ENCODE peak calls at places on chromosomes 11 and 22, in nine cellular contexts. V, R, J, C, U, T, X, E and W are unnamed samples.

GRCh38 chr11:3104961-3105790 is 48.0 kb upstream of the CARS1 start:
- DNase-seq in V (peak; percentile 18), R (peak; percentile 27), J (peak; percentile 80), C (no peak), U (no peak), T (no peak), X (no peak), E (no peak), W (no peak)

GRCh38 chr11:14314127-14314526 is 44.9 kb downstream of the RRAS2 start:
- DNase-seq in V (no peak), R (no peak), J (no peak), C (no peak), U (no peak), T (no peak), X (no peak), E (no peak), W (no peak)

GRCh38 chr22:36765131-36765942 is 10.6 kb downstream of the IFT27 start:
- DNase-seq in V (no peak), R (no peak), J (peak; percentile 74), C (no peak), U (no peak), T (no peak), X (no peak), E (no peak), W (no peak)

GRCh38 chr22:40271440-40271839 is 74.9 kb upstream of the ADSL start:
- DNase-seq in V (no peak), R (no peak), J (no peak), C (no peak), U (no peak), T (no peak), X (no peak), E (no peak), W (no peak)

GRCh38 chr22:37638351-37639069 is 959 bp upstream of the SH3BP1 start:
- DNase-seq in V (no peak), R (no peak), J (no peak), C (no peak), U (no peak), T (no peak), X (no peak), E (no peak), W (no peak)

GRCh38 chr22:27456696-27457503 is 344.7 kb downstream of the MN1 start:
- DNase-seq in V (no peak), R (no peak), J (no peak), C (peak; percentile 75), U (no peak), T (peak; percentile 86), X (no peak), E (peak; percentile 71), W (no peak)

GRCh38 chr22:36252754-36253522 is at the start of gene APOL1:
- DNase-seq in V (no peak), R (no peak), J (no peak), C (no peak), U (peak; percentile 66), T (no peak), X (no peak), E (peak; percentile 49), W (no peak)

GRCh38 chr11:128902515-128903066 is 11.4 kb downstream of the KCNJ5 start:
- DNase-seq in V (no peak), R (no peak), J (no peak), C (no peak), U (no peak), T (no peak), X (no peak), E (peak; percentile 67), W (no peak)

GRCh38 chr22:44580176-44580575 is 82.1 kb upstream of the RTL6 start:
- DNase-seq in V (peak; percentile 15), R (peak; percentile 22), J (no peak), C (no peak), U (no peak), T (no peak), X (no peak), E (no peak), W (no peak)

GRCh38 chr22:46842606-46843005 is 80.2 kb downstream of the TBC1D22A start:
- DNase-seq in V (no peak), R (no peak), J (no peak), C (no peak), U (no peak), T (no peak), X (no peak), E (no peak), W (peak; percentile 18)

GRCh38 chr22:48320048-48320655 is 1507.5 kb downstream of the BRD1 start:
- DNase-seq in V (no peak), R (no peak), J (no peak), C (no peak), U (no peak), T (no peak), X (no peak), E (no peak), W (no peak)

GRCh38 chr11:109914809-109915653 is 178.2 kb upstream of the ZC3H12C start:
- DNase-seq in V (no peak), R (no peak), J (no peak), C (no peak), U (no peak), T (peak; percentile 75), X (no peak), E (peak; percentile 5), W (no peak)

GRCh38 chr22:41401781-41402648 is 20.3 kb downstream of the TEF start:
- DNase-seq in V (no peak), R (no peak), J (peak; percentile 91), C (peak; percentile 71), U (peak; percentile 73), T (peak; percentile 82), X (peak; percentile 94), E (peak; percentile 90), W (no peak)

GRCh38 chr22:40654522-40655167 is 18.1 kb upstream of the MRTFA start:
- DNase-seq in V (no peak), R (peak; percentile 62), J (no peak), C (no peak), U (peak; percentile 77), T (peak; percentile 27), X (peak; percentile 82), E (peak; percentile 87), W (no peak)

GRCh38 chr11:45233121-45233803 is 52.9 kb downstream of the SYT13 start:
- DNase-seq in V (peak; percentile 62), R (peak; percentile 78), J (no peak), C (peak; percentile 7), U (peak; percentile 66), T (peak; percentile 70), X (peak; percentile 83), E (peak; percentile 59), W (peak; percentile 3)

GRCh38 chr11:102868359-102868758 is 6.4 kb downstream of the MMP12 start:
- DNase-seq in V (no peak), R (no peak), J (no peak), C (no peak), U (no peak), T (peak; percentile 39), X (peak; percentile 65), E (no peak), W (no peak)

GRCh38 chr11:121894581-121894980 is 221.4 kb downstream of the BLID start:
- DNase-seq in V (no peak), R (no peak), J (no peak), C (no peak), U (no peak), T (peak; percentile 66), X (no peak), E (no peak), W (no peak)

GRCh38 chr22:45235851-45236342 is 4.8 kb downstream of the KIAA0930 start:
- DNase-seq in V (no peak), R (no peak), J (no peak), C (no peak), U (no peak), T (no peak), X (no peak), E (no peak), W (no peak)

GRCh38 chr11:94674005-94674491 is 94.1 kb upstream of the AMOTL1 start:
- DNase-seq in V (no peak), R (no peak), J (peak; percentile 67), C (no peak), U (no peak), T (peak; percentile 75), X (no peak), E (no peak), W (no peak)

GRCh38 chr11:109308551-109308950 is 113.4 kb upstream of the C11orf87 start:
- DNase-seq in V (no peak), R (no peak), J (no peak), C (no peak), U (no peak), T (no peak), X (no peak), E (no peak), W (no peak)

GRCh38 chr11:72736452-72737069 is 15.6 kb downstream of the ARAP1 start:
- DNase-seq in V (no peak), R (no peak), J (no peak), C (no peak), U (peak; percentile 56), T (peak; percentile 85), X (peak; percentile 59), E (peak; percentile 39), W (no peak)

DNA sequence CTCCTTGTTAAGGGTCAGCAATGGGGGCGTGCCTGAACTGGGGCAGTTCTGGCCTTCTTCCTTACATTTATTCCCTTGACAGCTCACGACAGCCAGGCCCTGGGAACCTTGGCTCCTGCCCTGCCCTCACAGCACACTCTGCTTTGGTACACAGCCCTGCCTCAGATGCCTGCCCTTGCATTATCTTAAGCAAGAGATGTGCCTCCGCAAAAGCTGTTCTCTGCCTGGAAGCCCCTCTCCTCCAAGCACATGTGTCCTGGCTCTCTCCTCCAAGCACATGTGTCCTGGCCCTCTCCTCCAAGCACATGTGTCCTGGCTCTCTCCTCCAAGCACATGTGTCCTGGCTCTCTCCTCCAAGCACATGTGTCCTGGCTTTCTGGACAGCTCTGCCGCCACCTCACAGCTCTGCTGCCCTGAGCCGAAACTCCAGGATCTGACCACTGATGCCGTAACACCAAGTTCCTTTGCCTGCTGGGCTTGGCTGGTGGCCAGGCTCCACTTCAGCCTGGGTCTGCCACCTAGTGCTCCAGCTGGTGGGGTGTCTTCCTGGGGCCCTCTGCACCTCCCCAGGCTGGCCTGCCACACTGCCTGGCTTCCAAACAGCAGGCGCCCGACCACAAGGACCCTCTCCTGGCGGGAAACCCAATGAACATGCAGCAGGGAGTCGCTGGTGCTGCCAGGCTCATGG is 53.1 kb downstream of the SCUBE1 start:
- DNase-seq in V (no peak), R (no peak), J (no peak), C (no peak), U (no peak), T (no peak), X (peak; percentile 49), E (peak; percentile 47), W (no peak)
- TF ChIP-seq CTCF in V (no peak), R (no peak), J (no peak), C (no peak), U (no peak), T (no peak), X (no peak), E (no peak), W (no peak)

GRCh38 chr11:131025020-131025419 is 108.7 kb upstream of the SNX19 start:
- DNase-seq in V (no peak), R (no peak), J (no peak), C (peak; percentile 29), U (no peak), T (peak; percentile 74), X (peak; percentile 12), E (peak; percentile 68), W (no peak)
- TF ChIP-seq CTCF in V (no peak), R (no peak), J (peak; percentile 57), C (peak; percentile 85), U (peak; percentile 22), T (peak; percentile 95), X (peak; percentile 44), E (peak; percentile 87), W (peak; percentile 66)

GRCh38 chr22:20102203-20102780 is 13.6 kb upstream of the RANBP1 start:
- DNase-seq in V (no peak), R (no peak), J (no peak), C (no peak), U (no peak), T (no peak), X (no peak), E (no peak), W (no peak)
- TF ChIP-seq CTCF in V (no peak), R (no peak), J (no peak), C (peak; percentile 3), U (no peak), T (no peak), X (no peak), E (peak; percentile 1), W (no peak)

GRCh38 chr11:57001674-57002401 is 13.1 kb downstream of the OR5AK2 start:
- DNase-seq in V (no peak), R (no peak), J (no peak), C (no peak), U (no peak), T (peak; percentile 40), X (peak; percentile 5), E (peak; percentile 5), W (no peak)
- TF ChIP-seq CTCF in V (no peak), R (peak; percentile 24), J (peak; percentile 50), C (peak; percentile 56), U (no peak), T (peak; percentile 84), X (peak; percentile 52), E (peak; percentile 35), W (no peak)